ENCODE peak calls at places on chromosome 3, in nine cellular contexts. S is endothelial cell of umbilical vein, C is hepatocyte, E is HCT116, X is mesenchymal stem cell, Q is DND-41, O is fibroblast of lung, N is GM23248, W is astrocyte. R is an unnamed sample.

GRCh38 chr3:194928183-194928736 is 242.6 kb downstream of the FAM43A start:
- DNase-seq in O (no peak), E (no peak), S (peak), Q (no peak), N (peak), W (peak), X (peak), C (peak), R (no peak)

GRCh38 chr3:134373942-134374790 is at the start of gene AMOTL2:
- DNase-seq in W (peak), S (peak), Q (peak), X (peak), C (peak), O (peak), N (peak), E (peak), R (no peak)

GRCh38 chr3:20648294-20648693 is 462.3 kb upstream of the SGO1 start:
- DNase-seq in C (no peak), E (no peak), N (peak), X (peak), Q (no peak), S (peak), W (peak), O (peak), R (no peak)

GRCh38 chr3:189340680-189341460 is 169.1 kb downstream of the TPRG1 start:
- DNase-seq in X (peak), E (peak), C (no peak), O (no peak), W (no peak), Q (peak), S (no peak), N (no peak), R (peak)

GRCh38 chr3:100754563-100755334 is 45.5 kb downstream of the TFG start:
- DNase-seq in Q (no peak), S (peak), X (no peak), E (no peak), N (peak), O (no peak), C (no peak), W (no peak), R (no peak)

GRCh38 chr3:71416868-71417267 is 166.7 kb downstream of the FOXP1 start:
- DNase-seq in E (peak), O (no peak), S (no peak), C (no peak), N (no peak), Q (peak), X (no peak), W (no peak), R (peak)

GRCh38 chr3:169354774-169355501 is 308.6 kb downstream of the MECOM start:
- DNase-seq in W (no peak), O (no peak), X (no peak), S (peak), Q (no peak), C (no peak), N (no peak), E (no peak), R (no peak)

GRCh38 chr3:69806735-69807438 is 67.6 kb downstream of the MITF start:
- DNase-seq in S (peak), C (no peak), W (peak), E (no peak), N (peak), X (peak), O (peak), Q (no peak), R (no peak)

GRCh38 chr3:120471643-120472042 is 20.9 kb upstream of the FSTL1 start:
- DNase-seq in C (no peak), W (peak), N (peak), E (no peak), Q (no peak), X (no peak), S (no peak), O (peak), R (no peak)

GRCh38 chr3:158233791-158234190 is 123.9 kb downstream of the RSRC1 start:
- DNase-seq in N (no peak), X (no peak), W (no peak), E (no peak), C (no peak), Q (no peak), S (no peak), O (no peak), R (no peak)

GRCh38 chr3:153052096-153052460 is 109.9 kb upstream of the RAP2B start:
- DNase-seq in N (peak), W (peak), C (peak), Q (no peak), X (peak), O (peak), S (peak), E (peak), R (no peak)

GRCh38 chr3:160369784-160370183 is 29.2 kb downstream of the IFT80 start:
- DNase-seq in C (no peak), O (no peak), Q (peak), E (no peak), S (no peak), N (no peak), X (no peak), W (peak), R (no peak)

GRCh38 chr3:190205739-190206138 is 85.0 kb upstream of the P3H2 start:
- DNase-seq in E (no peak), O (peak), C (no peak), N (peak), Q (no peak), W (peak), S (no peak), X (peak), R (no peak)

GRCh38 chr3:159128628-159129027 is 326.8 kb downstream of the MFSD1 start:
- DNase-seq in W (peak), X (peak), E (peak), S (peak), C (no peak), N (peak), O (no peak), Q (no peak), R (no peak)

GRCh38 chr3:11290743-11291680 is 18.8 kb downstream of the ATG7 start:
- DNase-seq in X (peak), E (no peak), N (peak), W (peak), C (no peak), Q (peak), S (no peak), O (peak), R (peak)

GRCh38 chr3:159828542-159828943 is 160.1 kb upstream of the IL12A start:
- DNase-seq in W (no peak), S (peak), X (peak), Q (no peak), C (peak), O (peak), E (peak), N (peak), R (peak)

GRCh38 chr3:197151562-197151961 is 121.9 kb upstream of the MELTF start:
- DNase-seq in S (no peak), O (peak), N (peak), W (peak), Q (no peak), E (no peak), X (peak), C (peak), R (no peak)

GRCh38 chr3:32510075-32510724 is 7.5 kb upstream of the CMTM6 start:
- DNase-seq in E (peak), N (peak), O (peak), Q (peak), C (peak), X (peak), S (peak), W (peak), R (peak)

GRCh38 chr3:38534604-38535003 is 38.5 kb downstream of the EXOG start:
- DNase-seq in O (no peak), N (no peak), W (no peak), S (no peak), E (no peak), Q (no peak), X (no peak), C (no peak), R (no peak)

GRCh38 chr3:37272743-37273142 is 98.4 kb upstream of the LRRFIP2 start:
- DNase-seq in C (no peak), W (no peak), N (peak), X (peak), E (no peak), Q (no peak), O (peak), S (no peak), R (no peak)

GRCh38 chr3:141776376-141776775 is 13.2 kb downstream of the GRK7 start:
- DNase-seq in O (no peak), E (no peak), X (no peak), W (no peak), Q (no peak), N (no peak), S (no peak), C (no peak), R (no peak)

GRCh38 chr3:184602406-184603155 is 41.0 kb downstream of the EPHB3 start:
- DNase-seq in X (peak), N (no peak), E (no peak), O (no peak), W (no peak), C (no peak), Q (no peak), S (no peak), R (no peak)

GRCh38 chr3:14346642-14347041 is 55.8 kb upstream of the SLC6A6 start:
- DNase-seq in W (no peak), X (no peak), E (no peak), Q (no peak), S (no peak), N (no peak), O (no peak), C (no peak), R (no peak)

GRCh38 chr3:157530637-157531300 is 27.6 kb upstream of the VEPH1 start:
- DNase-seq in N (peak), X (no peak), O (peak), C (no peak), W (peak), E (no peak), S (peak), Q (no peak), R (no peak)

GRCh38 chr3:34988296-34988695 is 651.0 kb upstream of the ARPP21 start:
- DNase-seq in W (no peak), Q (no peak), E (no peak), X (no peak), S (no peak), N (no peak), O (no peak), C (no peak), R (no peak)

GRCh38 chr3:71511037-71511436 is 72.5 kb downstream of the FOXP1 start:
- DNase-seq in O (peak), X (peak), S (peak), Q (no peak), E (no peak), C (peak), W (peak), N (peak), R (peak)

GRCh38 chr3:32630266-32630665 is 54.7 kb upstream of the CNOT10 start:
- DNase-seq in O (peak), Q (no peak), W (no peak), S (no peak), X (peak), E (no peak), C (no peak), N (peak), R (no peak)

GRCh38 chr3:59809016-59809415 is 759.2 kb upstream of the CFAP20DC start:
- DNase-seq in E (no peak), W (peak), X (peak), O (peak), N (peak), C (no peak), Q (no peak), S (no peak), R (no peak)

GRCh38 chr3:59727902-59728301 is 678.1 kb upstream of the CFAP20DC start:
- DNase-seq in N (no peak), X (no peak), O (no peak), Q (no peak), C (no peak), W (no peak), E (no peak), S (no peak), R (no peak)

GRCh38 chr3:172029425-172030128 is 9.8 kb upstream of the FNDC3B start:
- DNase-seq in O (no peak), S (no peak), Q (no peak), C (no peak), N (no peak), X (no peak), E (no peak), W (no peak), R (no peak)

GRCh38 chr3:11542551-11542950 is 101.2 kb downstream of the VGLL4 start:
- DNase-seq in N (no peak), X (no peak), E (no peak), C (no peak), O (no peak), Q (no peak), W (no peak), S (no peak), R (no peak)

GRCh38 chr3:30124435-30125390 is 481.7 kb upstream of the TGFBR2 start:
- DNase-seq in O (no peak), W (peak), E (no peak), Q (no peak), C (peak), N (peak), X (no peak), S (no peak), R (no peak)

GRCh38 chr3:196633658-196634151 is 5.8 kb upstream of the NRROS start:
- DNase-seq in Q (peak), O (no peak), E (no peak), C (no peak), W (no peak), S (no peak), N (no peak), X (no peak), R (no peak)

GRCh38 chr3:158522737-158523136 is 48.3 kb upstream of the MLF1 start:
- DNase-seq in S (no peak), N (peak), W (peak), C (no peak), X (no peak), E (no peak), O (peak), Q (no peak), R (no peak)

GRCh38 chr3:181720281-181720680 is 8.6 kb downstream of the SOX2 start:
- DNase-seq in N (no peak), E (no peak), C (no peak), O (no peak), W (peak), Q (no peak), S (no peak), X (no peak), R (no peak)

GRCh38 chr3:169945313-169945712 is 21.3 kb upstream of the SEC62 start:
- DNase-seq in O (no peak), W (no peak), C (no peak), S (peak), X (peak), N (peak), E (no peak), Q (no peak), R (peak)

GRCh38 chr3:67000006-67000405 is 1.9 kb downstream of the KBTBD8 start:
- DNase-seq in X (peak), S (no peak), C (no peak), W (peak), N (peak), E (no peak), Q (no peak), O (peak), R (peak)

GRCh38 chr3:177770821-177771220 is 573.5 kb upstream of the TBL1XR1 start:
- DNase-seq in Q (no peak), C (no peak), E (no peak), X (no peak), N (peak), S (no peak), O (no peak), W (peak), R (no peak)
- H3K27ac ChIP-seq in Q (no peak), C (no peak), E (no peak), X (peak), N (no peak), S (no peak), O (no peak), W (peak), R (no peak)

GRCh38 chr3:23916886-23917815 is at the start of the genes NKIRAS1 and RPL15:
- DNase-seq in W (peak), C (peak), Q (peak), O (peak), X (peak), E (peak), N (peak), S (peak), R (peak)

GRCh38 chr3:23913182-23913581 is 3.6 kb downstream of the NKIRAS1 start:
- DNase-seq in N (no peak), W (peak), E (no peak), S (peak), C (no peak), O (no peak), Q (no peak), X (no peak), R (no peak)

GRCh38 chr3:23913873-23914743 is 2.7 kb downstream of the NKIRAS1 start:
- DNase-seq in W (no peak), S (no peak), O (no peak), X (no peak), C (no peak), N (no peak), Q (no peak), E (no peak), R (no peak)

GRCh38 chr3:23915537-23916108 is 1.2 kb downstream of the NKIRAS1 start:
- DNase-seq in N (peak), E (no peak), S (peak), Q (no peak), O (peak), X (peak), W (peak), C (peak), R (no peak)

DNA sequence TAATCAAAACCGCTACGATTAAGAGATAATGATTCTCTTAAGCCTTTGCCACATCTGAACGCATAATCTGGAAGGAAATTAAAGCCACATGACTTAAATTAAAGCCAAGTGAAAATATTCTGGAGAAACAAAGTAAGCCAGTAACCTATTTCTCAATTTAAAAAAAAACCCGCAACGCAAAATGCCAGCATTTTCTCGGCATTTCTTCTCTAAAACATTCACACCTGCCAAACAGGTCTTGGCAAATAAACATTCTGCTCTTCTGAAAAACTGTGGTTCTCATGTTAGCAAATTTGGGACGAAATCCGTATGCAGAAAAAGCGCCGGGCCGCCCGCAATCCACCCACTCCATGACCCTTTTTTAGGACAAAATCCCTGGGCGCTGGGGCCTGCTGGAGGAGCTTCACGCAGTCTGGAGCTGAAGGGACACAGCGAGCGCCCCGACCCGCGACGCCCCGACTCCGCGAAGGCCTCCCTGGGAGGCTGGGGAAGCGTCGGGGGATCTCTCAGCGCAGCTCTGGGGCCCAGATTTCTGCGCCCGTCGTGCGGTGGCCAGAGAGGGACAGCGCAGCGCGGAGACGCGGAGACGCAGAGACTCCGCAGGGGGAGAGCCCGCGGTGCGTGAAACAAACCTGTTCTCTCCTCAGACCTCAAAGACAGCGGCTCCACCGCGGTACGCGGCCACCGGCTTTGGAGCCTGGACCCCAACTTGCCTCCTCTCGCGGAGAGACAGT is 471 bp downstream of the NKIRAS1 start:
- DNase-seq in C (no peak), W (no peak), X (no peak), Q (no peak), N (peak), O (no peak), S (no peak), E (no peak), R (no peak)
- H2AFZ ChIP-seq in C (peak), W (peak), X (peak), Q (peak), N (peak), O (peak), S (peak), E (no peak), R (peak)

DNA sequence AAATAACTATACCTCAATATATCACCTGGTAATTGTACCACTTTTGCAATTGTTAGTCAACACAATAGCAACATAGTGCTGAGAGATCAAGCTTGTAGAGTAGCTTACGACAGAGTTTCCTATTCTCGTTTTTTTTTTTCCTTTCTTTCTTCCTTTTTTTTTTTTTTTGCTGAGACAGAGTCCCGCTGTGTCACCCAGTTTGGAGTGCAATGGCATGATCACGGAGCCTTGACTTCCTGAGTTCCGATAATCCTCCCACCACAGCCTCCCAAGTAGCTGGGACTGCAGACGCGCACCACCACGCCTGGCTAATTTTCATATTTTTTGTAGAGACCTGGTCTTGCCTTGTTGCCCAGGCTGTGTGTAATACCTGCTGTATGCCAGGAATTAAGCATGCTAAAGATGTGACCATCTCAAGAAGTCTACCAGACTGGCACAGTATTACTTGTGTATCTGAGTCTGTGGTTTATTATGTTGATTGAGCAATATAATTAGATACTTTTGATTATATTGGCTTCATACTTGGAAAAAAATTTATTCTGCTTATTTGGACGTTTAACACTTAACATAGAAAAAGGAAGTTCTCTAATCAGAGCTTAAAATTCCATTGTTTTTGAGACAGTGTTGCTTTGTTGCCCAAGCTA is 3.0 kb downstream of the SELENOT start:
- DNase-seq in E (no peak), C (no peak), X (no peak), S (no peak), N (peak), W (no peak), O (no peak), Q (no peak), R (peak)
- H3K27ac ChIP-seq in E (no peak), C (no peak), X (no peak), S (no peak), N (no peak), W (no peak), O (no peak), Q (no peak), R (peak)

DNA sequence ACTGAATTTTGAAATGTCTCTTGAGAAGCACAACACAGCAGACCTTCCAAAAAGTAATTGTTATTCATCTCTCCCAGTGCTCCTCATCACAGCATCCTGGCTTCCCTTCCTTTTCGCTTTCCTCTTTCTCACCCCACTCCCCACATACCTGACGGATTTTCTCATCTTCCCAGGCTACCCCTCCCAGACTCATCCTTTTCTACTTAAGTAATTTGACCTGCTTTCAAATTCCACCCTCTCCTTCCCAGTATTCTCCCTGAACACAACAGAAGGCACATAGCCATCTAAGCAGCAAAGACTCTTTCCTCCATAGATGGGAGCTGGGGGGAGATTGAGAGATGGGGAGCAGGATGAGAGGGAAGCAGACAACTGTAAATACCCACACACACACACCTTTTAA is 187.1 kb upstream of the STT3B start:
- DNase-seq in E (no peak), W (no peak), S (no peak), C (no peak), O (no peak), X (no peak), N (no peak), Q (no peak), R (no peak)
- H2AFZ ChIP-seq in E (no peak), W (no peak), S (no peak), C (no peak), O (no peak), X (no peak), N (no peak), Q (no peak), R (no peak)

GRCh38 chr3:188241883-188242282 is 87.9 kb downstream of the LPP start:
- DNase-seq in W (no peak), N (peak), E (no peak), C (no peak), Q (no peak), S (no peak), X (no peak), O (peak), R (peak)
- H3K27ac ChIP-seq in W (peak), N (no peak), E (no peak), C (peak), Q (no peak), S (no peak), X (peak), O (no peak), R (peak)

GRCh38 chr3:98449606-98450193 is 13.3 kb upstream of the OR5K1 start:
- DNase-seq in O (no peak), E (no peak), W (no peak), X (no peak), N (no peak), C (no peak), S (no peak), Q (no peak), R (no peak)
- H2AFZ ChIP-seq in O (no peak), E (peak), W (no peak), X (no peak), N (no peak), C (no peak), S (no peak), Q (no peak), R (no peak)

R was measured in OCI-LY7.